ENCODE peak calls at places on chromosomes 12 and 14, in seven cellular contexts. M is naive thymus-derived CD4-positive, alpha-beta T cell; H is hippocampal formation; F is colonic mucosa; L is HS-5; R is GM12878; Q is GM23338. C is an unnamed sample.

GRCh38 chr12:107330901-107331431 is 237.6 kb upstream of the CRY1 start:
- DNase-seq in F (no peak), H (no peak), R (no peak), L (no peak), M (peak), Q (no peak), C (no peak)

GRCh38 chr14:85426068-85426935 is 103.6 kb upstream of the FLRT2 start:
- DNase-seq in M (no peak), Q (no peak), F (no peak), R (no peak), H (no peak), L (no peak), C (no peak)

GRCh38 chr14:63283501-63284248 is 35.1 kb downstream of the GPHB5 start:
- DNase-seq in F (no peak), Q (no peak), R (no peak), H (no peak), M (no peak), L (no peak), C (no peak)

GRCh38 chr12:92552412-92553108 is 150.2 kb upstream of the PLEKHG7 start:
- DNase-seq in F (peak), R (no peak), M (no peak), H (no peak), L (no peak), Q (no peak), C (no peak)

GRCh38 chr12:124884587-124885438 is 21.1 kb upstream of the SCARB1 start:
- DNase-seq in Q (peak), L (no peak), M (no peak), R (no peak), H (no peak), F (peak), C (no peak)

GRCh38 chr12:124479680-124480468 is 87.5 kb downstream of the NCOR2 start:
- DNase-seq in Q (no peak), M (no peak), H (no peak), F (no peak), R (no peak), L (no peak), C (no peak)

GRCh38 chr12:124599074-124599999 is 31.9 kb upstream of the NCOR2 start:
- DNase-seq in L (no peak), Q (no peak), R (no peak), F (no peak), M (no peak), H (no peak), C (no peak)

GRCh38 chr12:1197264-1198018 is 206.4 kb downstream of the ERC1 start:
- DNase-seq in L (peak), F (no peak), M (no peak), H (no peak), R (no peak), Q (no peak), C (no peak)

GRCh38 chr14:35883677-35884293 is 57.6 kb downstream of the BRMS1L start:
- DNase-seq in F (no peak), M (peak), H (peak), Q (peak), R (no peak), L (no peak), C (no peak)

GRCh38 chr12:80504389-80505153 is 60.5 kb downstream of the PTPRQ start:
- DNase-seq in L (peak), R (no peak), H (no peak), F (no peak), Q (no peak), M (no peak), C (peak)

GRCh38 chr14:24215495-24216344 is at the start of gene MDP1:
- DNase-seq in M (peak), Q (peak), L (peak), R (peak), F (peak), H (peak), C (peak)

GRCh38 chr14:56666716-56667115 is 87.1 kb downstream of the TMEM260 start:
- DNase-seq in Q (no peak), R (no peak), H (no peak), F (no peak), L (peak), M (no peak), C (no peak)

GRCh38 chr12:101707131-101707782 is 9.8 kb downstream of the CHPT1 start:
- DNase-seq in F (no peak), M (no peak), L (no peak), Q (no peak), H (no peak), R (no peak), C (no peak)

GRCh38 chr14:20413785-20414117 is 450 bp upstream of the TEP1 start:
- DNase-seq in R (no peak), F (peak), H (no peak), Q (peak), M (peak), L (no peak), C (no peak)